ENCODE peak calls at places on chromosomes 3 and 15, in five cellular contexts. One of them, this sample, is unnamed.

GRCh38 chr3:57755368-57756021 is 614 bp upstream of the SLMAP start:
- DNase-seq in activated T-cell treated with anti-CD3 and anti-CD28 coated beads, Interleukin-2, amount 50 U/mL, for 72 hours: peak; percentile 63
- DNase-seq in glutamatergic neuron: peak; percentile 23
- DNase-seq in neural progenitor cell: peak; percentile 76
- DNase-seq in fibroblast of the conjunctiva: peak; percentile 33
- DNase-seq in this sample: peak; percentile 85

GRCh38 chr15:31412824-31413223 is 86.2 kb downstream of the KLF13 start:
- DNase-seq in activated T-cell treated with anti-CD3 and anti-CD28 coated beads, Interleukin-2, amount 50 U/mL, for 72 hours: no peak
- DNase-seq in glutamatergic neuron: no peak
- DNase-seq in neural progenitor cell: no peak
- DNase-seq in fibroblast of the conjunctiva: no peak
- DNase-seq in this sample: no peak

GRCh38 chr3:190378240-190378891 is 9.6 kb upstream of the CLDN16 start:
- DNase-seq in activated T-cell treated with anti-CD3 and anti-CD28 coated beads, Interleukin-2, amount 50 U/mL, for 72 hours: no peak
- DNase-seq in glutamatergic neuron: no peak
- DNase-seq in neural progenitor cell: no peak
- DNase-seq in fibroblast of the conjunctiva: peak; percentile 92
- DNase-seq in this sample: no peak

GRCh38 chr3:123758081-123758564 is 126.0 kb downstream of the MYLK start:
- DNase-seq in activated T-cell treated with anti-CD3 and anti-CD28 coated beads, Interleukin-2, amount 50 U/mL, for 72 hours: no peak
- DNase-seq in glutamatergic neuron: no peak
- DNase-seq in neural progenitor cell: peak; percentile 33
- DNase-seq in fibroblast of the conjunctiva: no peak
- DNase-seq in this sample: no peak

GRCh38 chr15:42736178-42736792 is 643 bp downstream of the CDAN1 start:
- DNase-seq in activated T-cell treated with anti-CD3 and anti-CD28 coated beads, Interleukin-2, amount 50 U/mL, for 72 hours: peak; percentile 30
- DNase-seq in glutamatergic neuron: no peak
- DNase-seq in neural progenitor cell: peak; percentile 70
- DNase-seq in fibroblast of the conjunctiva: no peak
- DNase-seq in this sample: peak; percentile 43

GRCh38 chr3:63706321-63707085 is 54.0 kb downstream of the SNTN start:
- DNase-seq in activated T-cell treated with anti-CD3 and anti-CD28 coated beads, Interleukin-2, amount 50 U/mL, for 72 hours: no peak
- DNase-seq in glutamatergic neuron: no peak
- DNase-seq in neural progenitor cell: no peak
- DNase-seq in fibroblast of the conjunctiva: no peak
- DNase-seq in this sample: no peak

GRCh38 chr15:38201714-38202113 is 50.9 kb upstream of the SPRED1 start:
- DNase-seq in activated T-cell treated with anti-CD3 and anti-CD28 coated beads, Interleukin-2, amount 50 U/mL, for 72 hours: no peak
- DNase-seq in glutamatergic neuron: no peak
- DNase-seq in neural progenitor cell: no peak
- DNase-seq in fibroblast of the conjunctiva: no peak
- DNase-seq in this sample: no peak

GRCh38 chr15:41607033-41607432 is 48.0 kb downstream of the TYRO3 start:
- DNase-seq in activated T-cell treated with anti-CD3 and anti-CD28 coated beads, Interleukin-2, amount 50 U/mL, for 72 hours: no peak
- DNase-seq in glutamatergic neuron: no peak
- DNase-seq in neural progenitor cell: no peak
- DNase-seq in fibroblast of the conjunctiva: peak; percentile 75
- DNase-seq in this sample: no peak

GRCh38 chr3:10286596-10287295 is 6.0 kb downstream of the GHRL start:
- DNase-seq in activated T-cell treated with anti-CD3 and anti-CD28 coated beads, Interleukin-2, amount 50 U/mL, for 72 hours: no peak
- DNase-seq in glutamatergic neuron: no peak
- DNase-seq in neural progenitor cell: peak; percentile 53
- DNase-seq in fibroblast of the conjunctiva: peak; percentile 83
- DNase-seq in this sample: peak; percentile 56

GRCh38 chr15:85750807-85751730 is 43.7 kb downstream of the KLHL25 start:
- DNase-seq in activated T-cell treated with anti-CD3 and anti-CD28 coated beads, Interleukin-2, amount 50 U/mL, for 72 hours: no peak
- DNase-seq in glutamatergic neuron: no peak
- DNase-seq in neural progenitor cell: peak; percentile 84
- DNase-seq in fibroblast of the conjunctiva: no peak
- DNase-seq in this sample: peak; percentile 89

GRCh38 chr15:35444557-35445204 is 101.3 kb downstream of the DPH6 start:
- DNase-seq in activated T-cell treated with anti-CD3 and anti-CD28 coated beads, Interleukin-2, amount 50 U/mL, for 72 hours: no peak
- DNase-seq in glutamatergic neuron: no peak
- DNase-seq in neural progenitor cell: peak; percentile 65
- DNase-seq in fibroblast of the conjunctiva: no peak
- DNase-seq in this sample: peak; percentile 73

GRCh38 chr15:88920186-88920891 is 7.2 kb upstream of the MFGE8 start:
- DNase-seq in activated T-cell treated with anti-CD3 and anti-CD28 coated beads, Interleukin-2, amount 50 U/mL, for 72 hours: no peak
- DNase-seq in glutamatergic neuron: no peak
- DNase-seq in neural progenitor cell: no peak
- DNase-seq in fibroblast of the conjunctiva: peak; percentile 67
- DNase-seq in this sample: no peak

GRCh38 chr3:149542375-149543312 is 68.1 kb downstream of the TM4SF4 start:
- DNase-seq in activated T-cell treated with anti-CD3 and anti-CD28 coated beads, Interleukin-2, amount 50 U/mL, for 72 hours: no peak
- DNase-seq in glutamatergic neuron: no peak
- DNase-seq in neural progenitor cell: no peak
- DNase-seq in fibroblast of the conjunctiva: no peak
- DNase-seq in this sample: no peak

GRCh38 chr3:32835943-32836342 is 18.1 kb downstream of the TRIM71 start:
- DNase-seq in activated T-cell treated with anti-CD3 and anti-CD28 coated beads, Interleukin-2, amount 50 U/mL, for 72 hours: no peak
- DNase-seq in glutamatergic neuron: peak; percentile 35
- DNase-seq in neural progenitor cell: peak; percentile 50
- DNase-seq in fibroblast of the conjunctiva: no peak
- DNase-seq in this sample: peak; percentile 96

GRCh38 chr3:152328841-152329240 is 60.1 kb downstream of the MBNL1 start:
- DNase-seq in activated T-cell treated with anti-CD3 and anti-CD28 coated beads, Interleukin-2, amount 50 U/mL, for 72 hours: no peak
- DNase-seq in glutamatergic neuron: no peak
- DNase-seq in neural progenitor cell: no peak
- DNase-seq in fibroblast of the conjunctiva: peak; percentile 79
- DNase-seq in this sample: no peak

GRCh38 chr3:10370429-10370828 is 49.5 kb upstream of the SEC13 start:
- DNase-seq in activated T-cell treated with anti-CD3 and anti-CD28 coated beads, Interleukin-2, amount 50 U/mL, for 72 hours: no peak
- DNase-seq in glutamatergic neuron: no peak
- DNase-seq in neural progenitor cell: no peak
- DNase-seq in fibroblast of the conjunctiva: no peak
- DNase-seq in this sample: no peak

GRCh38 chr3:99708207-99708745 is 69.9 kb downstream of the COL8A1 start:
- DNase-seq in activated T-cell treated with anti-CD3 and anti-CD28 coated beads, Interleukin-2, amount 50 U/mL, for 72 hours: no peak
- DNase-seq in glutamatergic neuron: no peak
- DNase-seq in neural progenitor cell: no peak
- DNase-seq in fibroblast of the conjunctiva: no peak
- DNase-seq in this sample: no peak

GRCh38 chr3:131174752-131175151 is 148.1 kb downstream of the NEK11 start:
- DNase-seq in activated T-cell treated with anti-CD3 and anti-CD28 coated beads, Interleukin-2, amount 50 U/mL, for 72 hours: peak; percentile 10
- DNase-seq in glutamatergic neuron: no peak
- DNase-seq in neural progenitor cell: no peak
- DNase-seq in fibroblast of the conjunctiva: no peak
- DNase-seq in this sample: no peak

GRCh38 chr3:126883241-126883640 is 99.7 kb upstream of the PLXNA1 start:
- DNase-seq in activated T-cell treated with anti-CD3 and anti-CD28 coated beads, Interleukin-2, amount 50 U/mL, for 72 hours: no peak
- DNase-seq in glutamatergic neuron: no peak
- DNase-seq in neural progenitor cell: no peak
- DNase-seq in fibroblast of the conjunctiva: no peak
- DNase-seq in this sample: peak; percentile 27

GRCh38 chr3:188077160-188077812 is 76.7 kb upstream of the LPP start:
- DNase-seq in activated T-cell treated with anti-CD3 and anti-CD28 coated beads, Interleukin-2, amount 50 U/mL, for 72 hours: no peak
- DNase-seq in glutamatergic neuron: no peak
- DNase-seq in neural progenitor cell: no peak
- DNase-seq in fibroblast of the conjunctiva: no peak
- DNase-seq in this sample: no peak